ENCODE peak calls at places on chromosomes 3 and 15, in seven cellular contexts. W is GM23338, T is PC-3, E is GM23248, M is SK-N-SH, C is neural progenitor cell, I is OCI-LY7. R is an unnamed sample.

GRCh38 chr3:33144433-33144832 is 30.6 kb downstream of the CRTAP start:
- DNase-seq in W (peak; percentile 85), T (peak; percentile 21), M (no peak), E (no peak), I (peak; percentile 31), C (peak; percentile 69), R (no peak)

GRCh38 chr3:102302020-102302419 is 132.8 kb upstream of the ZPLD1 start:
- DNase-seq in C (no peak), I (no peak), T (peak; percentile 33), E (no peak), W (no peak), M (no peak), R (no peak)

GRCh38 chr3:170689218-170689874 is 103.5 kb upstream of the SLC7A14 start:
- DNase-seq in T (peak; percentile 92), W (peak; percentile 83), E (peak; percentile 83), M (peak; percentile 4), I (no peak), C (peak; percentile 17), R (no peak)

GRCh38 chr15:31459011-31459748 is 132.5 kb downstream of the KLF13 start:
- DNase-seq in C (no peak), I (peak; percentile 88), E (peak; percentile 36), M (no peak), T (no peak), W (no peak), R (peak; percentile 95)

GRCh38 chr3:114827495-114827894 is 319.6 kb downstream of the ZBTB20 start:
- DNase-seq in T (peak; percentile 51), I (peak; percentile 43), M (peak; percentile 38), E (peak; percentile 63), C (peak; percentile 37), W (peak; percentile 80), R (peak; percentile 69)

GRCh38 chr3:45647148-45647619 is 42.0 kb upstream of the SACM1L start:
- DNase-seq in T (peak; percentile 95), E (peak; percentile 95), M (no peak), C (no peak), W (no peak), I (no peak), R (no peak)

GRCh38 chr3:55163421-55163820 is 235.6 kb upstream of the LRTM1 start:
- DNase-seq in C (no peak), I (no peak), E (no peak), T (no peak), M (no peak), W (no peak), R (no peak)

GRCh38 chr15:92954578-92954977 is 54.5 kb downstream of the CHD2 start:
- DNase-seq in T (peak; percentile 45), M (no peak), W (peak; percentile 50), I (peak; percentile 25), E (peak; percentile 40), C (peak; percentile 30), R (no peak)

GRCh38 chr15:80815076-80815475 is 35.9 kb downstream of the CEMIP start:
- DNase-seq in M (no peak), I (no peak), C (no peak), T (no peak), W (no peak), E (no peak), R (no peak)

GRCh38 chr3:122356402-122356801 is 26.6 kb downstream of the MIX23 start:
- DNase-seq in T (peak; percentile 76), C (peak; percentile 60), M (peak; percentile 39), W (peak; percentile 75), I (peak; percentile 11), E (peak; percentile 52), R (no peak)

GRCh38 chr3:127655641-127656040 is 17.1 kb upstream of the ABTB1 start:
- DNase-seq in E (peak; percentile 80), W (no peak), T (peak; percentile 54), C (no peak), M (no peak), I (no peak), R (no peak)

GRCh38 chr15:74613089-74613952 is 2.3 kb upstream of the CLK3 start:
- DNase-seq in M (no peak), W (no peak), C (no peak), T (no peak), I (no peak), E (peak; percentile 49), R (no peak)

GRCh38 chr3:18062289-18063025 is 320.0 kb upstream of the TBC1D5 start:
- DNase-seq in C (no peak), M (no peak), W (no peak), T (peak; percentile 54), I (no peak), E (peak; percentile 90), R (no peak)

GRCh38 chr3:170772135-170772534 is 97.9 kb downstream of the RPL22L1 start:
- DNase-seq in I (no peak), M (no peak), W (no peak), E (no peak), C (no peak), T (no peak), R (no peak)

GRCh38 chr3:192802957-192803899 is 75.9 kb upstream of the FGF12 start:
- DNase-seq in I (peak; percentile 63), W (peak; percentile 77), M (peak; percentile 42), E (peak; percentile 69), C (peak; percentile 66), T (peak; percentile 66), R (peak; percentile 64)

GRCh38 chr3:46970391-46971091 is 6.0 kb downstream of the CCDC12 start:
- DNase-seq in C (no peak), E (peak; percentile 55), I (no peak), W (no peak), T (no peak), M (no peak), R (no peak)

GRCh38 chr3:46966811-46967210 is 9.7 kb downstream of the CCDC12 start:
- DNase-seq in W (no peak), E (no peak), T (peak; percentile 31), M (no peak), C (no peak), I (peak; percentile 42), R (no peak)

GRCh38 chr3:46971151-46971550 is 5.4 kb downstream of the CCDC12 start:
- DNase-seq in E (no peak), I (no peak), W (no peak), C (no peak), T (no peak), M (no peak), R (no peak)

GRCh38 chr3:46971742-46972141 is 4.8 kb downstream of the CCDC12 start:
- DNase-seq in C (no peak), T (no peak), M (no peak), W (no peak), I (peak; percentile 76), E (no peak), R (peak; percentile 41)

DNA sequence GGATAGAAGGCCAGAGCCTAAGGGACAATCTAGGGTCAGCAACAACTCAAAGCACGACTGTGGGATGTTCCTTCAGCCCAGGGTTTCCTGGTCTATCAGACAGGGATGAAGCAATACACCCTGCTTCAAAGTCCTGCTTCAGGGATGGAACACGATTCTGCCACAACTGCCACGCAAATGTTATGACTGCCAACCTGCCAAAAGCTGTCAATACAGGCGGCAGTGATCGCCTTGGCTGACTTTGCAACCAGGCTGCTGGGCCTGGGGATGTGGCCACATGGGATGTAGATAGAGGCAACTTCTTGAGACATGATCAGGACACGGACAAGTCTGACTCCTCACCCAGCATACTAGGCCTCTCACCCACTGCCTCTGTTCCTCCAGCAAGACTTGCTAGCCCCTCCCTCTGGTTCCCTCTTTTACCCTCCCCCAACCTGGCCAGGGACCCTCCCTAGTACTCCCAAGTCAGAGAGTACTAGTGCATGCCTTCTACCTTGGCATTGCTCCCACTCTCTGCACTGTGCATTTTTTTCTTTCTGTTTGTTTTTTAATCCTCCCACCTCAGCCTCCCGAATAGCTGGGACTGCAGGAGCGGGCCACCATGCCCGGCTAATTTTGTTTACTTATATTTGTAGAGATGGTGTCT is 7.6 kb downstream of the CCDC12 start:
- DNase-seq in M (no peak), C (no peak), I (no peak), E (no peak), W (no peak), T (no peak), R (no peak)
- H4K20me1 ChIP-seq in M (peaks cover 89% of the 10 kb centered on the region), C (peaks cover 67% of the 10 kb centered on the region), I (peaks cover 43% of the 10 kb centered on the region), E (peaks cover 13% of the 10 kb centered on the region), W (peaks cover 72% of the 10 kb centered on the region), T (peaks cover 82% of the 10 kb centered on the region), R (peaks cover 62% of the 10 kb centered on the region)

GRCh38 chr3:113241292-113242033 is 30.1 kb downstream of the BOC start:
- DNase-seq in C (peak; percentile 75), T (no peak), I (no peak), M (peak; percentile 36), W (peak; percentile 83), E (peak; percentile 59), R (no peak)

GRCh38 chr3:113243846-113244245 is 32.5 kb downstream of the BOC start:
- DNase-seq in C (no peak), I (no peak), W (no peak), T (no peak), M (no peak), E (no peak), R (no peak)

GRCh38 chr3:113243071-113243470 is 31.7 kb downstream of the BOC start:
- DNase-seq in W (no peak), M (no peak), T (no peak), E (no peak), I (no peak), C (no peak), R (no peak)

GRCh38 chr3:113240841-113241240 is 29.5 kb downstream of the BOC start:
- DNase-seq in T (no peak), C (no peak), E (no peak), W (no peak), I (no peak), M (no peak), R (no peak)

GRCh38 chr3:113242091-113242581 is 30.8 kb downstream of the BOC start:
- DNase-seq in M (no peak), T (no peak), E (peak; percentile 81), I (no peak), W (no peak), C (no peak), R (no peak)
- TF ChIP-seq EZH2phosphoT487 in M (no peak), T (no peak), E (no peak), I (no peak), W (no peak), C (no peak), R (no peak)

GRCh38 chr3:159458982-159459381 is 529.7 kb upstream of the IL12A start:
- DNase-seq in T (no peak), I (no peak), E (peak; percentile 4), M (no peak), C (no peak), W (no peak), R (no peak)

GRCh38 chr3:159458010-159458409 is 530.6 kb upstream of the IL12A start:
- DNase-seq in E (peak; percentile 91), W (peak; percentile 36), C (peak; percentile 9), T (peak; percentile 98), I (no peak), M (no peak), R (no peak)

GRCh38 chr3:159451482-159451881 is 537.2 kb upstream of the IL12A start:
- DNase-seq in E (peak; percentile 9), C (no peak), M (no peak), W (no peak), I (no peak), T (peak; percentile 25), R (no peak)

GRCh38 chr3:159453036-159453435 is 535.6 kb upstream of the IL12A start:
- DNase-seq in W (no peak), M (peak; percentile 8), I (no peak), T (no peak), C (no peak), E (no peak), R (no peak)

GRCh38 chr3:159455741-159456181 is 532.9 kb upstream of the IL12A start:
- DNase-seq in M (no peak), T (peak; percentile 7), I (no peak), C (no peak), W (no peak), E (peak; percentile 56), R (no peak)
- H2AFZ ChIP-seq in M (no peak overlapping the region), T (no peak overlapping the region), I (no peak overlapping the region), C (no peak overlapping the region), W (no peak overlapping the region), E (peak overlapping the region; percentile 25), R (no peak overlapping the region)

GRCh38 chr15:60385620-60386552 is 11.9 kb downstream of the ANXA2 start:
- DNase-seq in W (no peak), I (no peak), M (no peak), C (no peak), E (peak; percentile 56), T (no peak), R (no peak)
- H4K20me1 ChIP-seq in W (peaks cover 32% of the 10 kb centered on the region), I (no peaks in the 10 kb centered on the region), M (peaks cover 99% of the 10 kb centered on the region), C (peaks cover 19% of the 10 kb centered on the region), E (peaks cover 51% of the 10 kb centered on the region), T (peaks cover 75% of the 10 kb centered on the region), R (no peaks in the 10 kb centered on the region)

R was measured in MM.1S.